ENCODE peak calls at places on chromosomes 4 and X, in six cellular contexts. One of them, this sample, is unnamed.

GRCh38 chr4:121070696-121071639 is 1.4 kb downstream of the NDNF start:
- DNase-seq in kidney epithelial cell: no peak
- DNase-seq in cardiac fibroblast: peak; percentile 28
- DNase-seq in psoas muscle: peak; percentile 70
- DNase-seq in fibroblast of villous mesenchyme: peak; percentile 6
- DNase-seq in A549: peak; percentile 25
- DNase-seq in this sample: no peak

GRCh38 chr4:40309250-40309774 is 25.8 kb upstream of the CHRNA9 start:
- DNase-seq in kidney epithelial cell: no peak
- DNase-seq in cardiac fibroblast: peak; percentile 89
- DNase-seq in psoas muscle: peak; percentile 89
- DNase-seq in fibroblast of villous mesenchyme: peak; percentile 88
- DNase-seq in A549: peak; percentile 66
- DNase-seq in this sample: no peak

GRCh38 chr4:20311863-20312262 is 60.2 kb downstream of the SLIT2 start:
- DNase-seq in kidney epithelial cell: no peak
- DNase-seq in cardiac fibroblast: no peak
- DNase-seq in psoas muscle: no peak
- DNase-seq in fibroblast of villous mesenchyme: peak; percentile 72
- DNase-seq in A549: no peak
- DNase-seq in this sample: no peak

GRCh38 chr4:80183196-80184052 is 13.9 kb upstream of the PRDM8 start:
- DNase-seq in kidney epithelial cell: no peak
- DNase-seq in cardiac fibroblast: no peak
- DNase-seq in psoas muscle: peak; percentile 67
- DNase-seq in fibroblast of villous mesenchyme: peak; percentile 20
- DNase-seq in A549: no peak
- DNase-seq in this sample: no peak

GRCh38 chrX:74421181-74422028 is at the start of gene SLC16A2:
- DNase-seq in kidney epithelial cell: peak; percentile 21
- DNase-seq in cardiac fibroblast: peak; percentile 86
- DNase-seq in psoas muscle: peak; percentile 85
- DNase-seq in fibroblast of villous mesenchyme: peak; percentile 76
- DNase-seq in A549: peak; percentile 72
- DNase-seq in this sample: peak; percentile 30

GRCh38 chr4:177267911-177268310 is 41.8 kb upstream of the NEIL3 start:
- DNase-seq in kidney epithelial cell: no peak
- DNase-seq in cardiac fibroblast: no peak
- DNase-seq in psoas muscle: no peak
- DNase-seq in fibroblast of villous mesenchyme: no peak
- DNase-seq in A549: no peak
- DNase-seq in this sample: no peak

GRCh38 chr4:30380404-30380998 is 339.7 kb upstream of the PCDH7 start:
- DNase-seq in kidney epithelial cell: peak; percentile 44
- DNase-seq in cardiac fibroblast: peak; percentile 84
- DNase-seq in psoas muscle: no peak
- DNase-seq in fibroblast of villous mesenchyme: peak; percentile 63
- DNase-seq in A549: peak; percentile 2
- DNase-seq in this sample: peak; percentile 32

GRCh38 chr4:6723851-6724250 is 7.9 kb downstream of the BLOC1S4 start:
- DNase-seq in kidney epithelial cell: no peak
- DNase-seq in cardiac fibroblast: no peak
- DNase-seq in psoas muscle: no peak
- DNase-seq in fibroblast of villous mesenchyme: no peak
- DNase-seq in A549: no peak
- DNase-seq in this sample: no peak

DNA sequence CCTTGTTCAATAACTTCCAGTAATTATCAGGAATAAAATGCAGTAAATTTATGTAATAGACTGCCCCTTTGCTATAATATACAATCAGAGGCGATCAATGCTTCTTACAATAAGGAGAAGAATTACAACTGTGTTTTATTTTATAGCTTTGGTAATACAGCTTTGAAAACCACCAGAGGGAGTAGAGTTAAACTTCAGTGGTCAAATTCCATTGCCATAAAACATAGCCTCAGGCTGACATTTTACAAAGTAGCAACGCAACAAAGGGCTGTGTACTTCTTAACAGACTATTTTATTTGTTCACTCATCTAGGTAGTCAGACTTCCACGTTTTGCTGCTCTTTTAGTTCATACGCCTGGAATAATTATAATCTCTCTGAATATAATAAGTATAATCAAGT is 58.5 kb downstream of the TEX13C start:
- DNase-seq in kidney epithelial cell: no peak
- DNase-seq in cardiac fibroblast: no peak
- DNase-seq in psoas muscle: no peak
- DNase-seq in fibroblast of villous mesenchyme: no peak
- DNase-seq in A549: no peak
- DNase-seq in this sample: no peak
- TF ChIP-seq CTCF in kidney epithelial cell: no peak
- TF ChIP-seq CTCF in cardiac fibroblast: no peak
- TF ChIP-seq CTCF in psoas muscle: no peak
- TF ChIP-seq CTCF in fibroblast of villous mesenchyme: no peak
- TF ChIP-seq CTCF in A549: no peak
- TF ChIP-seq CTCF in this sample: no peak

GRCh38 chr4:16222957-16223527 is 3.2 kb downstream of the TAPT1 start:
- DNase-seq in kidney epithelial cell: no peak
- DNase-seq in cardiac fibroblast: no peak
- DNase-seq in psoas muscle: no peak
- DNase-seq in fibroblast of villous mesenchyme: no peak
- DNase-seq in A549: no peak
- DNase-seq in this sample: no peak
- H3K4me3 ChIP-seq in kidney epithelial cell: no peak overlapping the region
- H3K4me3 ChIP-seq in cardiac fibroblast: no peak overlapping the region
- H3K4me3 ChIP-seq in psoas muscle: peak overlapping the region; percentile 86
- H3K4me3 ChIP-seq in fibroblast of villous mesenchyme: no peak overlapping the region
- H3K4me3 ChIP-seq in A549: no peak overlapping the region
- H3K4me3 ChIP-seq in this sample: no peak overlapping the region

GRCh38 chrX:22674947-22675346 is 324.8 kb upstream of the DDX53 start:
- DNase-seq in kidney epithelial cell: peak; percentile 51
- DNase-seq in cardiac fibroblast: no peak
- DNase-seq in psoas muscle: no peak
- DNase-seq in fibroblast of villous mesenchyme: no peak
- DNase-seq in A549: no peak
- DNase-seq in this sample: no peak
- TF ChIP-seq CTCF in kidney epithelial cell: no peak
- TF ChIP-seq CTCF in cardiac fibroblast: no peak
- TF ChIP-seq CTCF in psoas muscle: no peak
- TF ChIP-seq CTCF in fibroblast of villous mesenchyme: no peak
- TF ChIP-seq CTCF in A549: no peak
- TF ChIP-seq CTCF in this sample: no peak

GRCh38 chr4:1170156-1170804 is 2.1 kb downstream of the SPON2 start:
- DNase-seq in kidney epithelial cell: no peak
- DNase-seq in cardiac fibroblast: no peak
- DNase-seq in psoas muscle: peak; percentile 41
- DNase-seq in fibroblast of villous mesenchyme: no peak
- DNase-seq in A549: no peak
- DNase-seq in this sample: no peak
- H3K4me3 ChIP-seq in kidney epithelial cell: no peak overlapping the region
- H3K4me3 ChIP-seq in cardiac fibroblast: no peak overlapping the region
- H3K4me3 ChIP-seq in psoas muscle: no peak overlapping the region
- H3K4me3 ChIP-seq in fibroblast of villous mesenchyme: peak overlapping the region; percentile 89
- H3K4me3 ChIP-seq in A549: no peak overlapping the region
- H3K4me3 ChIP-seq in this sample: no peak overlapping the region

This sample was measured in retinal pigment epithelial cell.